ENCODE peak calls at places on chromosomes 2 and 18, in ten cellular contexts. Y, Q, K, P, I, F, W, T, D and V are unnamed samples.
A peak's percentile ranks its signal among the peaks of the same experiment; 100 is the strongest.

GRCh38 chr2:161825429-161825828 is 201.2 kb downstream of the SLC4A10 start:
- DNase-seq in Y (no peak), D (no peak), K (no peak), T (no peak), P (no peak), F (no peak), W (no peak), I (no peak), Q (no peak), V (no peak)

GRCh38 chr2:66573412-66573811 is 138.5 kb downstream of the MEIS1 start:
- DNase-seq in W (no peak), D (no peak), Y (no peak), P (no peak), T (no peak), F (no peak), Q (no peak), K (no peak), I (no peak), V (no peak)

GRCh38 chr2:232900811-232901701 is 31.0 kb downstream of the SNORC start:
- DNase-seq in D (no peak), F (peak; percentile 15), W (no peak), Q (peak; percentile 11), P (no peak), Y (no peak), T (no peak), K (no peak), I (no peak), V (no peak)

GRCh38 chr2:158103358-158104021 is 1.8 kb downstream of the UPP2 start:
- DNase-seq in F (no peak), P (no peak), T (no peak), K (no peak), D (no peak), W (no peak), Y (no peak), Q (no peak), I (no peak), V (no peak)

GRCh38 chr2:96819101-96819875 is 3.2 kb downstream of the CNNM3 start:
- DNase-seq in K (no peak), Q (no peak), Y (no peak), F (no peak), W (no peak), D (no peak), T (peak; percentile 83), P (no peak), I (no peak), V (no peak)

GRCh38 chr18:13120255-13120654 is 98.3 kb upstream of the LDLRAD4 start:
- DNase-seq in T (no peak), K (no peak), Y (no peak), P (no peak), F (no peak), W (peak; percentile 18), I (no peak), Q (no peak), D (no peak), V (no peak)

GRCh38 chr18:63216911-63217311 is 102.7 kb downstream of the BCL2 start:
- DNase-seq in W (no peak), Q (no peak), F (no peak), T (no peak), D (no peak), P (no peak), I (no peak), K (no peak), Y (no peak), V (no peak)

GRCh38 chr2:197599285-197599965 is 76.0 kb downstream of the RFTN2 start:
- DNase-seq in Q (peak; percentile 57), P (no peak), Y (peak; percentile 66), K (peak; percentile 21), D (no peak), W (peak; percentile 19), T (no peak), F (peak; percentile 77), I (no peak), V (no peak)

GRCh38 chr18:46067431-46068007 is 4.5 kb downstream of the PSTPIP2 start:
- DNase-seq in Y (peak; percentile 22), D (no peak), F (no peak), W (peak; percentile 47), I (no peak), T (no peak), P (no peak), Q (peak; percentile 65), K (no peak), V (no peak)

GRCh38 chr2:8534729-8535397 is 147.0 kb upstream of the ID2 start:
- DNase-seq in Y (peak; percentile 85), K (no peak), P (peak; percentile 78), I (peak; percentile 39), F (peak; percentile 82), D (peak; percentile 69), T (peak; percentile 74), Q (peak; percentile 82), W (peak; percentile 34), V (no peak)

GRCh38 chr2:24276349-24276899 is 83.9 kb downstream of the ITSN2 start:
- DNase-seq in K (no peak), T (no peak), Q (no peak), F (no peak), D (no peak), P (no peak), Y (no peak), W (no peak), I (no peak), V (no peak)

GRCh38 chr18:61400714-61401113 is 67.5 kb downstream of the CDH20 start:
- DNase-seq in T (no peak), P (no peak), K (peak; percentile 7), W (peak; percentile 83), D (no peak), Q (peak; percentile 72), F (no peak), I (no peak), Y (peak; percentile 40), V (no peak)

GRCh38 chr2:31347788-31348187 is 66.8 kb downstream of the XDH start:
- DNase-seq in D (no peak), Y (peak; percentile 80), K (peak; percentile 69), Q (peak; percentile 90), P (no peak), T (no peak), W (peak; percentile 44), I (no peak), F (no peak), V (no peak)

GRCh38 chr18:68316636-68317035 is 398.3 kb downstream of the TMX3 start:
- DNase-seq in I (no peak), D (no peak), Q (peak; percentile 38), P (no peak), W (peak; percentile 40), T (no peak), F (no peak), K (no peak), Y (peak; percentile 24), V (no peak)
- H3K4me3 ChIP-seq in I (no peak overlapping the region), D (no peak overlapping the region), Q (peak overlapping the region; percentile 18), P (no peak overlapping the region), W (no peak overlapping the region), T (no peak overlapping the region), F (no peak overlapping the region), K (peak overlapping the region; percentile 20), Y (peak overlapping the region; percentile 15), V (no peak overlapping the region)

DNA sequence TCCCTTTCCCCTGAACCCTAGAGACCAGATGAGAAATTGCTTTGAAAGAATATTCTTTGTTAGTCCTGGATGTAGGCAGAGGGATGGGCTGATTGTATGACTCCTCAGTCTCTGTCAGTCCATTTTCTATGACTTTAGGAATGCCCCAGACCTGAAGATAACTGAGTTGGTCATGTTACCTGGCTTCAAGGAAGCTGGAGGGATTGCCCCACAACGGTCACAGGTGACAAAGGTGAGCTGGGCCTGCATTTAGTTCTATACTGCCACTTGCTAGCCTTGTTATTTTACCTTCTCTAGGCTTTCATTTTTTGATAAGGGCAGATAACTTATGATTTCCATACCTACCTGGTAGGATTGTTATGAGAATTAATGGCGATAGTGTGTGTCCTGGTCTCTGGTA is 260.0 kb downstream of the PRKCE start:
- DNase-seq in F (no peak), Y (no peak), T (no peak), K (no peak), Q (no peak), D (no peak), P (no peak), W (no peak), I (no peak), V (no peak)
- TF ChIP-seq CTCF in F (no peak), Y (no peak), T (no peak), K (no peak), Q (no peak), D (no peak), P (no peak), W (no peak), I (no peak), V (no peak)

DNA sequence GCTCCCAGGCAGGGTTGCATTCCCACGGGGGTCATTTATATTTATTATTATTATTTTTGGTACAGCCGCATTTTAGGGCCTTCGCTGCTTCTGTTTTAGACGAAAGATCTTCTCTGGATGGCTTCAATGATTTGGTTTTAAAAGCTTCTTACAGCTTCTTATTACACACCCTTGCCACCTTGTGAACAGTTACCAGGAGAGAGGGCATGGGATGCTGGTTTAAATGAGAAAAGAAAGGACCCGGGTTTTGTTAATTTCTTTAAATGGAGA is 1.7 kb downstream of the SH3RF3 start:
- DNase-seq in W (no peak), T (no peak), F (no peak), Q (no peak), K (no peak), I (no peak), Y (no peak), P (no peak), D (no peak), V (no peak)
- H3K4me3 ChIP-seq in W (peak overlapping the region; percentile 73), T (no peak overlapping the region), F (no peak overlapping the region), Q (peak overlapping the region; percentile 40), K (peak overlapping the region; percentile 93), I (peak overlapping the region; percentile 75), Y (peak overlapping the region; percentile 77), P (peak overlapping the region; percentile 86), D (peak overlapping the region; percentile 52), V (no peak overlapping the region)

DNA sequence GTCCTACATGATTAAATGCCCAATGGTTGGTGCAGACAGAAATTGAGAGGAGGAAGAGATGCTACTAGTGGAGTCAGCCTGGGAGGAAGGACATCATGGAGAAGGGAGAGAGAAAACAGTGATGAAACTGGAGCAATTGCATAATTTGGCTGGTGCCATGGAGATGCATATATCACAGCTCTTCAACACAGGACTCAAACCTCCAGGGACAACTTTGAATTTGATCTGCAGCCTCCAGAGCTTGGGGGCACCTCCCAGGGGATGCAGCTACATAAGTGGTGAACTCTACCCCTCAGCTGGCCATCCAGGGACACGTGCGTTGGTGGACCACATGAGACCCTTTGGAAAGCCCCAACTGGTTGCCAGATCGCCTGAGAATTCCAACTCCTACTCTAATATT is 80.4 kb downstream of the CTAGE1 start:
- DNase-seq in D (no peak), Q (peak; percentile 31), T (no peak), P (no peak), F (no peak), W (no peak), Y (peak; percentile 76), K (no peak), I (no peak), V (no peak)
- TF ChIP-seq CTCF in D (no peak), Q (no peak), T (no peak), P (no peak), F (no peak), W (no peak), Y (no peak), K (no peak), I (no peak), V (no peak)